ENCODE peak calls at places on chromosomes 1 and 21, in seven cellular contexts. C is naive thymus-derived CD8-positive, alpha-beta T cell; E is LHCN-M2; K is tibial nerve; G is stimulated activated naive CD4-positive, alpha-beta T cell; W is H4; F is EL. R is an unnamed sample.

GRCh38 chr1:193431265-193431977 is 245.0 kb upstream of the B3GALT2 start:
- DNase-seq in K (no peak), W (no peak), E (no peak), C (no peak), G (no peak), F (no peak), R (no peak)

GRCh38 chr1:10267946-10268345 is 57.6 kb downstream of the KIF1B start:
- DNase-seq in F (no peak), G (no peak), E (no peak), W (no peak), K (no peak), C (no peak), R (no peak)

GRCh38 chr1:94011129-94011528 is 101.9 kb upstream of the GCLM start:
- DNase-seq in W (no peak), K (no peak), G (no peak), F (no peak), C (no peak), E (no peak), R (no peak)

GRCh38 chr1:172955161-172955821 is 95.5 kb downstream of the TNFSF18 start:
- DNase-seq in G (no peak), W (no peak), C (no peak), E (peak), F (peak), K (no peak), R (no peak)

GRCh38 chr1:13730751-13731482 is 30.9 kb downstream of the PRDM2 start:
- DNase-seq in K (peak), E (peak), C (peak), G (peak), F (no peak), W (no peak), R (peak)

GRCh38 chr1:46612937-46613660 is 3.5 kb downstream of the MOB3C start:
- DNase-seq in C (no peak), K (no peak), W (no peak), E (no peak), F (no peak), G (no peak), R (no peak)

GRCh38 chr1:12745992-12746323 is at the start of gene CFAP107:
- DNase-seq in C (no peak), E (peak), G (no peak), W (no peak), F (no peak), K (no peak), R (no peak)

GRCh38 chr1:172818841-172819527 is 160.1 kb downstream of the FASLG start:
- DNase-seq in K (no peak), C (no peak), G (no peak), W (no peak), F (no peak), E (no peak), R (peak)

GRCh38 chr1:230503741-230504140 is 77.6 kb upstream of the PGBD5 start:
- DNase-seq in K (no peak), W (no peak), C (no peak), F (no peak), E (no peak), G (no peak), R (no peak)

GRCh38 chr1:235246022-235246948 is 81.7 kb downstream of the ARID4B start:
- DNase-seq in F (no peak), W (no peak), E (no peak), C (no peak), K (no peak), G (no peak), R (no peak)

GRCh38 chr1:226800763-226801380 is 61.8 kb upstream of the ITPKB start:
- DNase-seq in E (no peak), K (no peak), C (no peak), F (no peak), G (no peak), W (no peak), R (no peak)

GRCh38 chr1:233364695-233365539 is 37.4 kb downstream of the MAP3K21 start:
- DNase-seq in G (no peak), E (peak), C (no peak), W (no peak), K (no peak), F (peak), R (no peak)

GRCh38 chr1:91404151-91405012 is at the start of gene HFM1:
- DNase-seq in E (peak), C (peak), F (peak), G (peak), W (peak), K (peak), R (peak)

GRCh38 chr1:208132287-208132882 is 111.8 kb downstream of the PLXNA2 start:
- DNase-seq in W (peak), F (peak), E (peak), K (peak), C (peak), G (no peak), R (peak)

GRCh38 chr1:157532569-157532968 is 19.7 kb downstream of the FCRL5 start:
- DNase-seq in F (no peak), K (no peak), G (no peak), E (no peak), W (no peak), C (no peak), R (no peak)

GRCh38 chr21:38236232-38236631 is 20.6 kb upstream of the KCNJ15 start:
- DNase-seq in W (no peak), K (no peak), F (no peak), E (no peak), C (no peak), G (no peak), R (no peak)

GRCh38 chr1:207034208-207034607 is 1.7 kb upstream of the C1orf116 start:
- DNase-seq in G (no peak), E (no peak), K (no peak), F (no peak), W (no peak), C (no peak), R (no peak)

GRCh38 chr21:14482165-14482564 is 64.0 kb downstream of the SAMSN1 start:
- DNase-seq in W (no peak), F (no peak), G (peak), K (peak), C (peak), E (no peak), R (peak)

GRCh38 chr1:160711528-160712311 is at the start of gene CD48:
- DNase-seq in G (peak), K (no peak), F (no peak), C (peak), W (no peak), E (no peak), R (peak)

GRCh38 chr1:40650075-40650474 is 15.4 kb downstream of the RIMS3 start:
- DNase-seq in G (no peak), E (no peak), W (no peak), C (no peak), F (no peak), K (no peak), R (no peak)

GRCh38 chr21:31658053-31658452 is 1.4 kb upstream of the SOD1 start:
- DNase-seq in W (no peak), K (no peak), F (no peak), G (no peak), E (no peak), C (no peak), R (no peak)

GRCh38 chr21:28066051-28066450 is 926.6 kb downstream of the LTN1 start:
- DNase-seq in W (no peak), K (no peak), C (no peak), E (peak), F (peak), G (no peak), R (no peak)

GRCh38 chr1:43822040-43822439 is 111.6 kb upstream of the ARTN start:
- DNase-seq in F (peak), W (peak), C (no peak), E (peak), K (peak), G (no peak), R (no peak)

GRCh38 chr1:170461362-170461761 is 70.6 kb upstream of the GORAB start:
- DNase-seq in K (no peak), G (no peak), C (no peak), F (peak), E (peak), W (no peak), R (no peak)

GRCh38 chr1:58626293-58626692 is 49.2 kb upstream of the TACSTD2 start:
- DNase-seq in F (no peak), W (no peak), E (no peak), C (no peak), K (no peak), G (no peak), R (no peak)

GRCh38 chr1:92701147-92701546 is 83.8 kb downstream of the EVI5 start:
- DNase-seq in E (no peak), C (no peak), W (no peak), K (no peak), F (no peak), G (no peak), R (no peak)